ENCODE peak calls at places on chromosomes 7 and 10, in seven cellular contexts. One of them, this sample, is unnamed. For H3K4me1, the result is how much of the 10 kb centered on the place peaks cover.

GRCh38 chr10:78817804-78818203 is 251.0 kb upstream of the ZMIZ1 start:
- DNase-seq in uterus: no peak
- DNase-seq in fibroblast of lung: no peak
- DNase-seq in PC-9: no peak
- DNase-seq in A673: no peak
- DNase-seq in PC-3: no peak
- DNase-seq in left ventricle myocardium inferior: no peak
- DNase-seq in this sample: no peak

GRCh38 chr7:5528071-5528814 is 104.6 kb upstream of the TNRC18 start:
- DNase-seq in fibroblast of lung: no peak
- DNase-seq in uterus: peak
- DNase-seq in A673: peak
- DNase-seq in left ventricle myocardium inferior: peak
- DNase-seq in PC-9: peak
- DNase-seq in PC-3: no peak
- DNase-seq in this sample: peak

GRCh38 chr7:77202544-77202976 is 2.9 kb upstream of the FGL2 start:
- DNase-seq in fibroblast of lung: no peak
- DNase-seq in PC-9: no peak
- DNase-seq in uterus: no peak
- DNase-seq in PC-3: no peak
- DNase-seq in left ventricle myocardium inferior: no peak
- DNase-seq in A673: no peak
- DNase-seq in this sample: no peak

GRCh38 chr10:128629111-128630096 is 503.2 kb upstream of the MKI67 start:
- DNase-seq in fibroblast of lung: peak
- DNase-seq in PC-9: no peak
- DNase-seq in PC-3: peak
- DNase-seq in left ventricle myocardium inferior: no peak
- DNase-seq in uterus: no peak
- DNase-seq in A673: no peak
- DNase-seq in this sample: peak

GRCh38 chr10:23694446-23694920 is 255.6 kb downstream of the OTUD1 start:
- DNase-seq in left ventricle myocardium inferior: no peak
- DNase-seq in PC-9: no peak
- DNase-seq in PC-3: no peak
- DNase-seq in A673: peak
- DNase-seq in uterus: no peak
- DNase-seq in fibroblast of lung: peak
- DNase-seq in this sample: peak

GRCh38 chr7:156496491-156497264 is 143.9 kb upstream of the RNF32 start:
- DNase-seq in fibroblast of lung: no peak
- DNase-seq in PC-9: peak
- DNase-seq in left ventricle myocardium inferior: no peak
- DNase-seq in PC-3: no peak
- DNase-seq in A673: peak
- DNase-seq in uterus: no peak
- DNase-seq in this sample: no peak

GRCh38 chr7:148242271-148242801 is 348.2 kb upstream of the C7orf33 start:
- DNase-seq in PC-9: peak
- DNase-seq in fibroblast of lung: peak
- DNase-seq in A673: peak
- DNase-seq in left ventricle myocardium inferior: no peak
- DNase-seq in uterus: peak
- DNase-seq in PC-3: peak
- DNase-seq in this sample: peak

GRCh38 chr10:61248013-61248412 is 205.2 kb downstream of the TMEM26 start:
- DNase-seq in A673: no peak
- DNase-seq in PC-9: no peak
- DNase-seq in PC-3: no peak
- DNase-seq in uterus: no peak
- DNase-seq in fibroblast of lung: no peak
- DNase-seq in left ventricle myocardium inferior: no peak
- DNase-seq in this sample: no peak

GRCh38 chr7:40843338-40844026 is 708.7 kb downstream of the SUGCT start:
- DNase-seq in PC-9: no peak
- DNase-seq in uterus: no peak
- DNase-seq in left ventricle myocardium inferior: no peak
- DNase-seq in A673: no peak
- DNase-seq in fibroblast of lung: peak
- DNase-seq in PC-3: no peak
- DNase-seq in this sample: peak

DNA sequence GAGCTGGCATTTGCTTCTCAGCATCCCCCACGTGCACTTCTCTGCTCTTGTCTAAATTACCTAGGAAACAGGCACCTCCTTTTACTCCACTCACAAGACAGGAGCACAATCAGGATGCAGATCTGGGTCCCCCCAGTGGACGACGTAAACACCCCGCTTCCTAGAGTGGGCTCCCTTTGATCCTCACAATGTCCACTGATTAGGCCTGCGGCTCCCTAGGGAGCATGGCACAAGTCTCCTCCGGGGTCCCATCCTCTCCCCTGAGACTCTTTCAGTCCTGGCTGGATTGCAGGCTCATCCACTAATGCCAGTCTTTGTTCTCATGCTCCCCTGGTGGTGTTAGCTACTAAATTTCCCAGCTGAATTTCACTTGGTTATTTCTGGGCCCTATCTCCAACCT is 98.3 kb downstream of the GLI3 start:
- DNase-seq in PC-9: no peak
- DNase-seq in fibroblast of lung: no peak
- DNase-seq in uterus: no peak
- DNase-seq in A673: no peak
- DNase-seq in PC-3: no peak
- DNase-seq in left ventricle myocardium inferior: no peak
- DNase-seq in this sample: no peak
- TF ChIP-seq CTCF in PC-9: no peak
- TF ChIP-seq CTCF in fibroblast of lung: no peak
- TF ChIP-seq CTCF in uterus: no peak
- TF ChIP-seq CTCF in A673: peak
- TF ChIP-seq CTCF in PC-3: no peak
- TF ChIP-seq CTCF in left ventricle myocardium inferior: no peak
- TF ChIP-seq CTCF in this sample: no peak

DNA sequence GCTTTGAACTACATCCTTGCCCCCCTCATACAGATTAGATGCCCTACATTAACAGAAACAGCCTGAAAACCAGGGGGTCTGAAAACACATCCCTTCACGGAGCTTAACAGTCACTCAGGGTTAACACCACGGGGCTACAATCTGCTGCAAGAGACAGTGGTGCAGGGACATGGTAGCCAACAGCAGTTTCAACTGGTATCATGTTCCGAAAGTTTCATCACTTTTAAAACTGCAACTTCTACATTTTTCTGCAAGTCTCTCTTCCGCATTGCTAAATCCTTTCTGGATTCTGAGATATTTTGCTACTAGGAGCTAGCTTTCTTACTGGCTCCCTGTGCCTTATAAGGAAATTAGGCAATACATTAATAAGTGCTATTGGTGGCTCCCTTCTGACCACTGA is 92.6 kb downstream of the JAZF1 start:
- DNase-seq in fibroblast of lung: no peak
- DNase-seq in PC-3: no peak
- DNase-seq in PC-9: no peak
- DNase-seq in left ventricle myocardium inferior: no peak
- DNase-seq in uterus: no peak
- DNase-seq in A673: no peak
- DNase-seq in this sample: no peak
- H3K4me1 ChIP-seq in fibroblast of lung: under half
- H3K4me1 ChIP-seq in PC-3: under half
- H3K4me1 ChIP-seq in PC-9: under half
- H3K4me1 ChIP-seq in left ventricle myocardium inferior: under half
- H3K4me1 ChIP-seq in uterus: under half
- H3K4me1 ChIP-seq in A673: under half
- H3K4me1 ChIP-seq in this sample: under half

GRCh38 chr7:110944966-110945644 is 145.8 kb upstream of the LRRN3 start:
- DNase-seq in uterus: no peak
- DNase-seq in fibroblast of lung: peak
- DNase-seq in left ventricle myocardium inferior: no peak
- DNase-seq in PC-3: no peak
- DNase-seq in PC-9: no peak
- DNase-seq in A673: peak
- DNase-seq in this sample: no peak

GRCh38 chr7:110943686-110944350 is 147.1 kb upstream of the LRRN3 start:
- DNase-seq in left ventricle myocardium inferior: no peak
- DNase-seq in PC-3: no peak
- DNase-seq in uterus: no peak
- DNase-seq in PC-9: no peak
- DNase-seq in fibroblast of lung: peak
- DNase-seq in A673: peak
- DNase-seq in this sample: no peak

GRCh38 chr7:110944448-110944847 is 146.5 kb upstream of the LRRN3 start:
- DNase-seq in PC-3: no peak
- DNase-seq in left ventricle myocardium inferior: no peak
- DNase-seq in A673: no peak
- DNase-seq in uterus: no peak
- DNase-seq in fibroblast of lung: no peak
- DNase-seq in PC-9: no peak
- DNase-seq in this sample: no peak

GRCh38 chr7:110948280-110948679 is 142.6 kb upstream of the LRRN3 start:
- DNase-seq in A673: no peak
- DNase-seq in uterus: no peak
- DNase-seq in fibroblast of lung: no peak
- DNase-seq in left ventricle myocardium inferior: no peak
- DNase-seq in PC-3: no peak
- DNase-seq in PC-9: no peak
- DNase-seq in this sample: no peak
- TF ChIP-seq CTCF in A673: no peak
- TF ChIP-seq CTCF in uterus: no peak
- TF ChIP-seq CTCF in fibroblast of lung: no peak
- TF ChIP-seq CTCF in left ventricle myocardium inferior: no peak
- TF ChIP-seq CTCF in PC-3: no peak
- TF ChIP-seq CTCF in PC-9: no peak
- TF ChIP-seq CTCF in this sample: no peak

GRCh38 chr10:59807629-59808620 is 54.7 kb upstream of the MRLN start:
- DNase-seq in A673: peak
- DNase-seq in fibroblast of lung: no peak
- DNase-seq in PC-3: no peak
- DNase-seq in PC-9: no peak
- DNase-seq in uterus: no peak
- DNase-seq in left ventricle myocardium inferior: peak
- DNase-seq in this sample: no peak
- H3K4me1 ChIP-seq in A673: under half
- H3K4me1 ChIP-seq in fibroblast of lung: under half
- H3K4me1 ChIP-seq in PC-3: under half
- H3K4me1 ChIP-seq in PC-9: under half
- H3K4me1 ChIP-seq in uterus: under half
- H3K4me1 ChIP-seq in left ventricle myocardium inferior: under half
- H3K4me1 ChIP-seq in this sample: under half

GRCh38 chr10:45211576-45211975 is 103.8 kb downstream of the OR13A1 start:
- DNase-seq in left ventricle myocardium inferior: no peak
- DNase-seq in fibroblast of lung: no peak
- DNase-seq in uterus: no peak
- DNase-seq in PC-9: no peak
- DNase-seq in PC-3: no peak
- DNase-seq in A673: no peak
- DNase-seq in this sample: no peak

GRCh38 chr10:45204954-45205775 is 110.2 kb downstream of the OR13A1 start:
- DNase-seq in PC-9: no peak
- DNase-seq in fibroblast of lung: no peak
- DNase-seq in PC-3: no peak
- DNase-seq in A673: no peak
- DNase-seq in uterus: no peak
- DNase-seq in left ventricle myocardium inferior: no peak
- DNase-seq in this sample: no peak

DNA sequence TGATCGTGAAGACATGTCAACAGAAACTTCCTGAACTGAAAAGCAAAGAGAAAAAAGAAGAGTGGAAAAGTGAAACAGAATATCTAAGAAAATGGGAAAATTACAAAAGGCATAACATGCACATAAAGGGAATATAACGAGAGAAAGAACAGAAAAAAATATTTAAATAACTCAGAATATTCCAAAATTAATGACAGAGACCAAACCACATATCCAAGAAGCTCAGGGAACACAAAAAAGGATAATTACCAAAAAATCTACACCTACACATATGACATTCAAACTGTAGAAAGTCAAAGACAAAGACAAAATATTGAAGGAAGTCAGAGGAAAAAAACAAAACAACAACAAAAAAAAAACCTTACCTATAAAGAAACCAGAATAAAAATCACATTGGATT is 105.5 kb downstream of the OR13A1 start:
- DNase-seq in PC-3: no peak
- DNase-seq in PC-9: no peak
- DNase-seq in fibroblast of lung: no peak
- DNase-seq in left ventricle myocardium inferior: no peak
- DNase-seq in A673: no peak
- DNase-seq in uterus: no peak
- DNase-seq in this sample: no peak
- TF ChIP-seq CTCF in PC-3: no peak
- TF ChIP-seq CTCF in PC-9: no peak
- TF ChIP-seq CTCF in fibroblast of lung: no peak
- TF ChIP-seq CTCF in left ventricle myocardium inferior: no peak
- TF ChIP-seq CTCF in A673: no peak
- TF ChIP-seq CTCF in uterus: no peak
- TF ChIP-seq CTCF in this sample: no peak

GRCh38 chr7:128037880-128038619 is 6.8 kb upstream of the LRRC4 start:
- DNase-seq in uterus: no peak
- DNase-seq in A673: no peak
- DNase-seq in left ventricle myocardium inferior: no peak
- DNase-seq in PC-9: no peak
- DNase-seq in fibroblast of lung: no peak
- DNase-seq in PC-3: no peak
- DNase-seq in this sample: no peak

GRCh38 chr7:128042027-128042426 is 10.8 kb upstream of the LRRC4 start:
- DNase-seq in left ventricle myocardium inferior: no peak
- DNase-seq in PC-9: no peak
- DNase-seq in uterus: no peak
- DNase-seq in A673: no peak
- DNase-seq in PC-3: no peak
- DNase-seq in fibroblast of lung: no peak
- DNase-seq in this sample: no peak

GRCh38 chr7:128039487-128040099 is 8.4 kb upstream of the LRRC4 start:
- DNase-seq in uterus: no peak
- DNase-seq in PC-9: no peak
- DNase-seq in A673: no peak
- DNase-seq in PC-3: no peak
- DNase-seq in fibroblast of lung: no peak
- DNase-seq in left ventricle myocardium inferior: no peak
- DNase-seq in this sample: no peak

GRCh38 chr7:128041203-128041602 is 10.0 kb upstream of the LRRC4 start:
- DNase-seq in fibroblast of lung: peak
- DNase-seq in A673: no peak
- DNase-seq in PC-9: no peak
- DNase-seq in PC-3: peak
- DNase-seq in left ventricle myocardium inferior: no peak
- DNase-seq in uterus: no peak
- DNase-seq in this sample: peak

DNA sequence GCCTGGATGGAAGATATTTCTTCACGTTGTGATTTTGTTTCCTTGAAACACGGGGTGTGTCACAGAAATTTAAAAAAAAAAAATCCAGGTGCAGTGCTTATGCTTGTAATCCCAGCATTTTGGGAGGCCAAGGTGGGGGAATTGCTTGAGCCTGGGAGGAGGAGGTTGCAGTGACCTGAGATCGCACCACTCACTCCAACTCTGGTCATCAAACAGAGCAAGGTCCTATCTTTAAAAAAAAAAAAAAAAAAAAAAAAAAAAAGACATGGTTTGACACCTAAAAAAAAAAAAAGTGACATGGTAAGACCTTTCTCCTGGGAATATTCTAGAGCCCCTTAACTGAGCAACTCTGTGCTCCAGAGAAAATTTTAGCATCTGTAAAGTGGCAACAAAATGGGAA is 9.0 kb upstream of the LRRC4 start:
- DNase-seq in left ventricle myocardium inferior: no peak
- DNase-seq in PC-3: no peak
- DNase-seq in uterus: no peak
- DNase-seq in A673: no peak
- DNase-seq in PC-9: no peak
- DNase-seq in fibroblast of lung: no peak
- DNase-seq in this sample: no peak
- H3K4me1 ChIP-seq in left ventricle myocardium inferior: under half
- H3K4me1 ChIP-seq in PC-3: under half
- H3K4me1 ChIP-seq in uterus: under half
- H3K4me1 ChIP-seq in A673: under half
- H3K4me1 ChIP-seq in PC-9: under half
- H3K4me1 ChIP-seq in fibroblast of lung: under half
- H3K4me1 ChIP-seq in this sample: under half